ENCODE peak calls at places on chromosome 11, in eight cellular contexts. L is nucleus accumbens, N is HuH-7, C is body of pancreas, J is HS-27A, S is EL, T is midbrain, A is head of caudate nucleus. F is an unnamed sample.

GRCh38 chr11:45051621-45052020 is 94.8 kb upstream of the PRDM11 start:
- DNase-seq in A (no peak), C (no peak), N (no peak), S (no peak), J (no peak), L (no peak), T (no peak), F (no peak)

GRCh38 chr11:74307409-74307808 is 4.0 kb downstream of the P4HA3 start:
- DNase-seq in S (no peak), T (no peak), C (no peak), A (no peak), N (no peak), L (no peak), J (no peak), F (no peak)

GRCh38 chr11:64670975-64671374 is 52.0 kb downstream of the NRXN2 start:
- DNase-seq in A (no peak), C (no peak), S (no peak), N (no peak), T (no peak), L (no peak), J (no peak), F (no peak)

GRCh38 chr11:12329169-12329568 is 48.2 kb upstream of the PARVA start:
- DNase-seq in C (no peak), L (peak), J (no peak), T (peak), S (no peak), N (no peak), A (peak), F (peak)

GRCh38 chr11:1837171-1838076 is 1.4 kb upstream of the TNNI2 start:
- DNase-seq in J (no peak), C (peak), S (peak), T (peak), L (no peak), N (peak), A (peak), F (no peak)

GRCh38 chr11:122116591-122116990 is 576 bp upstream of the BLID start:
- DNase-seq in N (no peak), S (no peak), T (no peak), J (no peak), A (no peak), C (no peak), L (no peak), F (no peak)

GRCh38 chr11:126419801-126420729 is 64.6 kb downstream of the ST3GAL4 start:
- DNase-seq in L (no peak), J (no peak), N (no peak), A (no peak), C (no peak), S (no peak), T (no peak), F (no peak)

GRCh38 chr11:59573216-59573615 is 42.4 kb downstream of the OSBP start:
- DNase-seq in S (peak), C (no peak), N (no peak), J (no peak), A (no peak), L (no peak), T (no peak), F (no peak)

GRCh38 chr11:79087238-79087956 is 353.4 kb downstream of the TENM4 start:
- DNase-seq in L (no peak), C (peak), A (no peak), N (no peak), T (no peak), S (peak), J (peak), F (no peak)

GRCh38 chr11:121540627-121541026 is 87.9 kb upstream of the SORL1-AS1 start:
- DNase-seq in N (no peak), T (no peak), A (no peak), S (no peak), C (no peak), L (no peak), J (no peak), F (no peak)

GRCh38 chr11:12222099-12222751 is 111.8 kb downstream of the MICAL2 start:
- DNase-seq in L (no peak), N (no peak), J (no peak), C (no peak), A (peak), T (peak), S (no peak), F (no peak)

GRCh38 chr11:13294771-13295579 is 17.4 kb downstream of the BMAL1 start:
- DNase-seq in A (no peak), L (no peak), C (no peak), T (no peak), S (no peak), N (no peak), J (no peak), F (no peak)

GRCh38 chr11:116691779-116692178 is 81.0 kb downstream of the BUD13 start:
- DNase-seq in S (peak), N (peak), C (peak), T (peak), L (no peak), J (no peak), A (peak), F (no peak)

GRCh38 chr11:94767701-94768601 is at the start of gene AMOTL1:
- DNase-seq in L (peak), J (peak), A (peak), N (peak), C (peak), T (peak), S (peak), F (peak)

GRCh38 chr11:108984548-108984947 is 319.7 kb downstream of the DDX10 start:
- DNase-seq in N (no peak), L (no peak), T (no peak), J (no peak), C (no peak), A (no peak), S (no peak), F (no peak)

GRCh38 chr11:118046051-118046963 is 30.6 kb upstream of the TMPRSS4 start:
- DNase-seq in L (no peak), J (no peak), N (no peak), S (no peak), T (peak), C (no peak), A (no peak), F (no peak)

GRCh38 chr11:83663446-83663845 is 377.3 kb upstream of the CCDC90B start:
- DNase-seq in T (no peak), C (no peak), J (no peak), A (no peak), S (no peak), N (no peak), L (no peak), F (no peak)

GRCh38 chr11:103471546-103471945 is 362.3 kb downstream of the DYNC2H1 start:
- DNase-seq in N (no peak), C (no peak), A (no peak), S (no peak), L (no peak), J (no peak), T (no peak), F (no peak)

GRCh38 chr11:130181295-130182272 is 22.0 kb downstream of the ST14 start:
- DNase-seq in A (no peak), N (peak), S (peak), L (no peak), C (peak), T (no peak), J (no peak), F (peak)

GRCh38 chr11:65316979-65317786 is 2.5 kb downstream of the CDC42EP2 start:
- DNase-seq in A (no peak), C (peak), T (no peak), J (peak), L (no peak), S (peak), N (no peak), F (no peak)

GRCh38 chr11:119509277-119509841 is 86.4 kb upstream of the THY1 start:
- DNase-seq in A (no peak), S (peak), C (no peak), T (no peak), N (no peak), J (peak), L (no peak), F (no peak)

GRCh38 chr11:2290351-2290841 is 11.3 kb downstream of the C11orf21 start:
- DNase-seq in C (peak), J (no peak), T (no peak), N (no peak), L (no peak), S (no peak), A (no peak), F (no peak)

GRCh38 chr11:126104420-126104819 is 41.8 kb upstream of the CDON start:
- DNase-seq in A (no peak), N (no peak), S (no peak), C (no peak), L (no peak), J (no peak), T (no peak), F (no peak)

GRCh38 chr11:117809236-117810055 is 12.4 kb upstream of the DSCAML1 start:
- DNase-seq in J (no peak), S (peak), C (no peak), T (peak), N (peak), L (peak), A (peak), F (peak)